ENCODE peak calls at places on chromosome 1, in five cellular contexts. One of them, this sample, is unnamed.

GRCh38 chr1:82321794-82322193 is 521.1 kb downstream of the ADGRL2 start:
- DNase-seq in stromal cell of bone marrow: no peak
- DNase-seq in HT-29: no peak
- DNase-seq in hepatocyte: no peak
- DNase-seq in NCI-H69: no peak
- DNase-seq in this sample: no peak

GRCh38 chr1:27000817-27001460 is 7.4 kb downstream of the TRNP1 start:
- DNase-seq in stromal cell of bone marrow: no peak
- DNase-seq in HT-29: peak
- DNase-seq in hepatocyte: peak
- DNase-seq in NCI-H69: no peak
- DNase-seq in this sample: no peak

GRCh38 chr1:2400950-2401649 is 9.5 kb downstream of the RER1 start:
- DNase-seq in stromal cell of bone marrow: no peak
- DNase-seq in HT-29: no peak
- DNase-seq in hepatocyte: no peak
- DNase-seq in NCI-H69: no peak
- DNase-seq in this sample: no peak

GRCh38 chr1:166960871-166961474 is 14.4 kb downstream of the ILDR2 start:
- DNase-seq in stromal cell of bone marrow: no peak
- DNase-seq in HT-29: no peak
- DNase-seq in hepatocyte: no peak
- DNase-seq in NCI-H69: no peak
- DNase-seq in this sample: no peak

GRCh38 chr1:36091141-36091540 is 2.4 kb downstream of the ADPRS start:
- DNase-seq in stromal cell of bone marrow: no peak
- DNase-seq in HT-29: no peak
- DNase-seq in hepatocyte: no peak
- DNase-seq in NCI-H69: no peak
- DNase-seq in this sample: no peak

GRCh38 chr1:227924168-227924837 is 23.4 kb downstream of the WNT9A start:
- DNase-seq in stromal cell of bone marrow: no peak
- DNase-seq in HT-29: no peak
- DNase-seq in hepatocyte: no peak
- DNase-seq in NCI-H69: no peak
- DNase-seq in this sample: no peak

GRCh38 chr1:33094971-33095604 is 14.1 kb downstream of the AZIN2 start:
- DNase-seq in stromal cell of bone marrow: peak
- DNase-seq in HT-29: peak
- DNase-seq in hepatocyte: peak
- DNase-seq in NCI-H69: peak
- DNase-seq in this sample: no peak

GRCh38 chr1:206579747-206580437 is 32.4 kb downstream of the EIF2D start:
- DNase-seq in stromal cell of bone marrow: peak
- DNase-seq in HT-29: no peak
- DNase-seq in hepatocyte: no peak
- DNase-seq in NCI-H69: no peak
- DNase-seq in this sample: no peak

GRCh38 chr1:181062800-181063428 is 25.6 kb upstream of the IER5 start:
- DNase-seq in stromal cell of bone marrow: peak
- DNase-seq in HT-29: no peak
- DNase-seq in hepatocyte: no peak
- DNase-seq in NCI-H69: peak
- DNase-seq in this sample: no peak

GRCh38 chr1:100360790-100361232 is 8.5 kb downstream of the CDC14A start:
- DNase-seq in stromal cell of bone marrow: no peak
- DNase-seq in HT-29: no peak
- DNase-seq in hepatocyte: no peak
- DNase-seq in NCI-H69: peak
- DNase-seq in this sample: no peak

GRCh38 chr1:7831458-7831857 is 21.4 kb downstream of the UTS2 start:
- DNase-seq in stromal cell of bone marrow: no peak
- DNase-seq in HT-29: no peak
- DNase-seq in hepatocyte: no peak
- DNase-seq in NCI-H69: no peak
- DNase-seq in this sample: no peak

GRCh38 chr1:3775498-3776230 is 3.1 kb downstream of the SMIM1 start:
- DNase-seq in stromal cell of bone marrow: no peak
- DNase-seq in HT-29: peak
- DNase-seq in hepatocyte: peak
- DNase-seq in NCI-H69: peak
- DNase-seq in this sample: peak

GRCh38 chr1:21012937-21013336 is 163.8 kb downstream of the EIF4G3 start:
- DNase-seq in stromal cell of bone marrow: peak
- DNase-seq in HT-29: no peak
- DNase-seq in hepatocyte: peak
- DNase-seq in NCI-H69: no peak
- DNase-seq in this sample: no peak

GRCh38 chr1:94022471-94023189 is 98.3 kb downstream of the ABCA4 start:
- DNase-seq in stromal cell of bone marrow: peak
- DNase-seq in HT-29: no peak
- DNase-seq in hepatocyte: no peak
- DNase-seq in NCI-H69: no peak
- DNase-seq in this sample: peak

GRCh38 chr1:80632284-80632683 is 1168.5 kb upstream of the ADGRL2 start:
- DNase-seq in stromal cell of bone marrow: no peak
- DNase-seq in HT-29: no peak
- DNase-seq in hepatocyte: no peak
- DNase-seq in NCI-H69: no peak
- DNase-seq in this sample: no peak

GRCh38 chr1:167541610-167542009 is 12.0 kb downstream of the CREG1 start:
- DNase-seq in stromal cell of bone marrow: peak
- DNase-seq in HT-29: no peak
- DNase-seq in hepatocyte: no peak
- DNase-seq in NCI-H69: no peak
- DNase-seq in this sample: no peak

GRCh38 chr1:78146137-78146822 is 100.5 kb downstream of the GIPC2 start:
- DNase-seq in stromal cell of bone marrow: no peak
- DNase-seq in HT-29: no peak
- DNase-seq in hepatocyte: no peak
- DNase-seq in NCI-H69: no peak
- DNase-seq in this sample: no peak

GRCh38 chr1:154784924-154785531 is 85.1 kb downstream of the KCNN3 start:
- DNase-seq in stromal cell of bone marrow: no peak
- DNase-seq in HT-29: no peak
- DNase-seq in hepatocyte: no peak
- DNase-seq in NCI-H69: peak
- DNase-seq in this sample: no peak

GRCh38 chr1:185316163-185317033 is 645 bp downstream of the IVNS1ABP start:
- DNase-seq in stromal cell of bone marrow: peak
- DNase-seq in HT-29: peak
- DNase-seq in hepatocyte: peak
- DNase-seq in NCI-H69: peak
- DNase-seq in this sample: peak

GRCh38 chr1:243409284-243409683 is 153.4 kb downstream of the SDCCAG8 start:
- DNase-seq in stromal cell of bone marrow: no peak
- DNase-seq in HT-29: peak
- DNase-seq in hepatocyte: no peak
- DNase-seq in NCI-H69: peak
- DNase-seq in this sample: no peak

GRCh38 chr1:91120421-91120820 is 98.6 kb upstream of the ZNF644 start:
- DNase-seq in stromal cell of bone marrow: no peak
- DNase-seq in HT-29: no peak
- DNase-seq in hepatocyte: peak
- DNase-seq in NCI-H69: no peak
- DNase-seq in this sample: no peak

GRCh38 chr1:2306151-2306978 is 78.2 kb downstream of the SKI start:
- DNase-seq in stromal cell of bone marrow: no peak
- DNase-seq in HT-29: no peak
- DNase-seq in hepatocyte: no peak
- DNase-seq in NCI-H69: no peak
- DNase-seq in this sample: no peak

GRCh38 chr1:20184997-20185833 is 681 bp upstream of the UBXN10 start:
- DNase-seq in stromal cell of bone marrow: no peak
- DNase-seq in HT-29: no peak
- DNase-seq in hepatocyte: no peak
- DNase-seq in NCI-H69: no peak
- DNase-seq in this sample: no peak

GRCh38 chr1:60596791-60597748 is 485.3 kb upstream of the NFIA start:
- DNase-seq in stromal cell of bone marrow: no peak
- DNase-seq in HT-29: no peak
- DNase-seq in hepatocyte: no peak
- DNase-seq in NCI-H69: no peak
- DNase-seq in this sample: no peak